ENCODE peak calls at places on chromosomes 11 and 22, in six cellular contexts. K is aorta, R is stomach, V is GM23248, W is RCC 7860, H is NCI-H1417. D is an unnamed sample.

GRCh38 chr11:130722401-130722800 is 193.9 kb downstream of the SNX19 start:
- DNase-seq in K (no peak), R (no peak), V (no peak), W (no peak), H (no peak), D (no peak)

GRCh38 chr11:3660960-3661359 is 10.2 kb downstream of the CHRNA10 start:
- DNase-seq in K (no peak), R (no peak), V (no peak), W (no peak), H (no peak), D (no peak)

GRCh38 chr11:44797051-44797450 is 70.3 kb downstream of the TSPAN18 start:
- DNase-seq in K (no peak), R (no peak), V (no peak), W (no peak), H (no peak), D (no peak)

GRCh38 chr11:48162197-48162886 is 54.3 kb upstream of the OR4B1 start:
- DNase-seq in K (no peak), R (no peak), V (no peak), W (no peak), H (no peak), D (no peak)

GRCh38 chr11:60498399-60498798 is 5.8 kb downstream of the MS4A12 start:
- DNase-seq in K (no peak), R (no peak), V (no peak), W (no peak), H (no peak), D (no peak)

GRCh38 chr22:48208894-48209293 is 1446.4 kb downstream of the TBC1D22A start:
- DNase-seq in K (no peak), R (no peak), V (no peak), W (no peak), H (no peak), D (no peak)

GRCh38 chr22:49239264-49240015 is 588.2 kb downstream of the BRD1 start:
- DNase-seq in K (no peak), R (no peak), V (no peak), W (no peak), H (no peak), D (no peak)

GRCh38 chr11:60280412-60280811 is at the start of gene MS4A4A:
- DNase-seq in K (peak), R (no peak), V (no peak), W (no peak), H (no peak), D (no peak)

GRCh38 chr22:30823015-30823370 is 128.3 kb downstream of the OSBP2 start:
- DNase-seq in K (no peak), R (no peak), V (peak), W (no peak), H (no peak), D (no peak)

GRCh38 chr11:58222730-58223129 is 6.0 kb downstream of the OR10Q1 start:
- DNase-seq in K (no peak), R (no peak), V (peak), W (no peak), H (no peak), D (no peak)

GRCh38 chr11:133040289-133040893 is 491.9 kb downstream of the OPCML start:
- DNase-seq in K (no peak), R (no peak), V (peak), W (no peak), H (peak), D (no peak)

GRCh38 chr22:45499746-45500145 is 2.9 kb upstream of the FBLN1 start:
- DNase-seq in K (peak), R (no peak), V (no peak), W (no peak), H (no peak), D (no peak)

GRCh38 chr22:48748113-48748859 is 1079.4 kb downstream of the BRD1 start:
- DNase-seq in K (no peak), R (peak), V (no peak), W (no peak), H (no peak), D (no peak)

GRCh38 chr11:68525930-68526329 is 65.4 kb downstream of the PPP6R3 start:
- DNase-seq in K (no peak), R (no peak), V (no peak), W (peak), H (no peak), D (no peak)

GRCh38 chr11:47617417-47617809 is 23.2 kb upstream of the C1QTNF4 start:
- DNase-seq in K (no peak), R (no peak), V (peak), W (no peak), H (no peak), D (no peak)

GRCh38 chr11:64836448-64837072 is 7.9 kb downstream of the CDC42BPG start:
- DNase-seq in K (no peak), R (no peak), V (no peak), W (no peak), H (no peak), D (no peak)

GRCh38 chr11:60951611-60951908 is 416 bp downstream of the SLC15A3 start:
- DNase-seq in K (no peak), R (no peak), V (no peak), W (no peak), H (no peak), D (no peak)

GRCh38 chr11:107999759-108000455 is 8.8 kb upstream of the CUL5 start:
- DNase-seq in K (no peak), R (no peak), V (peak), W (peak), H (peak), D (peak)

GRCh38 chr11:70075836-70076235 is 2.3 kb upstream of the ANO1 start:
- DNase-seq in K (no peak), R (no peak), V (no peak), W (no peak), H (no peak), D (no peak)

GRCh38 chr22:31678748-31679147 is 16.7 kb upstream of the PISD start:
- DNase-seq in K (no peak), R (no peak), V (no peak), W (no peak), H (no peak), D (no peak)

GRCh38 chr22:35315855-35316745 is 16.4 kb downstream of the TOM1 start:
- DNase-seq in K (peak), R (no peak), V (no peak), W (no peak), H (peak), D (no peak)

GRCh38 chr11:65391007-65391406 is 4.6 kb downstream of the FRMD8 start:
- DNase-seq in K (no peak), R (no peak), V (peak), W (no peak), H (no peak), D (no peak)

GRCh38 chr11:111798279-111798678 is 32.1 kb upstream of the PPP2R1B start:
- DNase-seq in K (no peak), R (no peak), V (no peak), W (no peak), H (no peak), D (no peak)

GRCh38 chr22:36790648-36791047 is 14.7 kb upstream of the IFT27 start:
- DNase-seq in K (no peak), R (no peak), V (no peak), W (peak), H (peak), D (no peak)

GRCh38 chr22:46064966-46065666 is 85.2 kb upstream of the PPARA start:
- DNase-seq in K (peak), R (peak), V (peak), W (no peak), H (no peak), D (no peak)

GRCh38 chr11:122791411-122791810 is 46.9 kb upstream of the CRTAM start:
- DNase-seq in K (no peak), R (no peak), V (peak), W (peak), H (no peak), D (no peak)

GRCh38 chr11:26780686-26781085 is 58.8 kb upstream of the SLC5A12 start:
- DNase-seq in K (no peak), R (no peak), V (no peak), W (no peak), H (no peak), D (no peak)

GRCh38 chr22:47452184-47452583 is 689.7 kb downstream of the TBC1D22A start:
- DNase-seq in K (no peak), R (no peak), V (no peak), W (peak), H (no peak), D (no peak)